ENCODE peak calls at places on chromosome 3, in ten cellular contexts. X is CD4-positive, alpha-beta memory T cell; M is naive thymus-derived CD4-positive, alpha-beta T cell; O is esophagus muscularis mucosa; Z is heart left ventricle; Y is CD8-positive, alpha-beta T cell; A is transverse colon; R is HCT116; P is heart right ventricle; W is A549. J is an unnamed sample. For H3K4me1, the result is how much of the 10 kb centered on the place peaks cover.

GRCh38 chr3:100089802-100090668 is 24.3 kb downstream of the FILIP1L start:
- DNase-seq in O (no peak), X (no peak), R (peak), W (peak), Y (no peak), Z (no peak), M (no peak), P (no peak), A (no peak), J (no peak)

GRCh38 chr3:196741401-196741761 is 1.7 kb downstream of the PAK2 start:
- DNase-seq in R (no peak), X (no peak), Y (no peak), M (no peak), P (no peak), A (no peak), W (no peak), Z (no peak), O (no peak), J (no peak)

GRCh38 chr3:16849795-16850194 is 35.0 kb upstream of the PLCL2 start:
- DNase-seq in Y (no peak), O (no peak), R (no peak), W (no peak), X (no peak), A (no peak), M (no peak), Z (no peak), P (no peak), J (no peak)

GRCh38 chr3:45729614-45730013 is 40.4 kb downstream of the SACM1L start:
- DNase-seq in M (no peak), P (no peak), R (no peak), Y (no peak), W (no peak), O (no peak), Z (no peak), A (no peak), X (no peak), J (no peak)

GRCh38 chr3:134601539-134602439 is 49.0 kb downstream of the KY start:
- DNase-seq in Y (no peak), W (no peak), X (no peak), M (no peak), A (no peak), R (no peak), Z (no peak), O (peak), P (no peak), J (peak)

GRCh38 chr3:79011821-79012529 is 755.8 kb downstream of the ROBO1 start:
- DNase-seq in O (no peak), W (no peak), M (no peak), P (no peak), Z (no peak), Y (no peak), R (no peak), A (no peak), X (no peak), J (no peak)

GRCh38 chr3:88263417-88264116 is 113.8 kb downstream of the C3orf38 start:
- DNase-seq in P (no peak), W (no peak), R (no peak), A (peak), Y (no peak), O (no peak), Z (no peak), X (no peak), M (no peak), J (no peak)

GRCh38 chr3:12107071-12107713 is 51.5 kb downstream of the TIMP4 start:
- DNase-seq in R (no peak), A (no peak), M (no peak), W (no peak), O (no peak), Y (no peak), P (no peak), Z (no peak), X (no peak), J (no peak)

GRCh38 chr3:129503387-129504010 is 24.9 kb upstream of the RHO start:
- DNase-seq in X (no peak), A (no peak), O (no peak), Y (no peak), M (no peak), Z (peak), P (no peak), R (no peak), W (no peak), J (peak)

GRCh38 chr3:98185180-98185579 is 18.7 kb downstream of the OR5H15 start:
- DNase-seq in W (peak), A (no peak), P (no peak), M (no peak), Z (no peak), R (peak), O (no peak), Y (no peak), X (no peak), J (no peak)

GRCh38 chr3:57680046-57680445 is 12.8 kb downstream of the DENND6A start:
- DNase-seq in R (no peak), W (no peak), Y (no peak), O (no peak), M (no peak), P (no peak), A (no peak), Z (no peak), X (no peak), J (no peak)

GRCh38 chr3:126543457-126544090 is 15.2 kb downstream of the C3orf22 start:
- DNase-seq in Z (peak), P (no peak), O (no peak), M (no peak), R (no peak), Y (no peak), X (no peak), A (peak), W (no peak), J (no peak)

GRCh38 chr3:195119461-195120198 is 151.3 kb downstream of the XXYLT1 start:
- DNase-seq in A (no peak), O (no peak), Y (no peak), W (peak), P (no peak), M (no peak), X (no peak), Z (no peak), R (no peak), J (no peak)

GRCh38 chr3:111919370-111920065 is 59.3 kb upstream of the ABHD10 start:
- DNase-seq in A (no peak), W (no peak), O (no peak), Y (no peak), P (no peak), X (no peak), M (no peak), Z (no peak), R (no peak), J (no peak)

GRCh38 chr3:125632597-125632996 is 37.3 kb upstream of the OSBPL11 start:
- DNase-seq in P (no peak), O (no peak), W (no peak), M (no peak), R (no peak), X (no peak), Y (no peak), Z (no peak), A (no peak), J (no peak)

GRCh38 chr3:126753191-126754160 is 49.4 kb downstream of the CHCHD6 start:
- DNase-seq in P (no peak), M (no peak), Z (no peak), R (no peak), Y (no peak), X (no peak), A (no peak), W (no peak), O (no peak), J (no peak)

GRCh38 chr3:106025151-106025722 is 156.4 kb upstream of the CBLB start:
- DNase-seq in Z (peak), M (no peak), W (no peak), O (no peak), P (peak), R (no peak), Y (no peak), A (peak), X (no peak), J (peak)

GRCh38 chr3:126057547-126057819 is 26.4 kb downstream of the SLC41A3 start:
- DNase-seq in W (no peak), X (no peak), M (no peak), O (no peak), A (no peak), R (no peak), P (no peak), Z (no peak), Y (no peak), J (no peak)

GRCh38 chr3:190811775-190812480 is 50.6 kb downstream of the GMNC start:
- DNase-seq in X (no peak), M (no peak), W (peak), O (no peak), P (no peak), Y (no peak), R (peak), Z (no peak), A (no peak), J (no peak)

GRCh38 chr3:38990621-38991020 is 61.1 kb downstream of the SCN11A start:
- DNase-seq in Y (no peak), M (no peak), P (no peak), O (no peak), A (no peak), X (no peak), W (no peak), Z (no peak), R (no peak), J (no peak)

GRCh38 chr3:177771780-177772179 is 574.5 kb upstream of the TBL1XR1 start:
- DNase-seq in M (no peak), O (no peak), Z (no peak), W (no peak), Y (no peak), X (no peak), P (no peak), A (no peak), R (no peak), J (no peak)

GRCh38 chr3:46280105-46280797 is 38.0 kb downstream of the CCR3 start:
- DNase-seq in X (peak), P (no peak), W (no peak), A (no peak), O (peak), M (no peak), Y (peak), R (peak), Z (no peak), J (no peak)

GRCh38 chr3:198071602-198072285 is 111.7 kb downstream of the LMLN start:
- DNase-seq in Z (no peak), W (peak), A (no peak), O (no peak), R (peak), X (no peak), M (no peak), Y (peak), P (no peak), J (no peak)

GRCh38 chr3:46829699-46830208 is 33.5 kb downstream of the MYL3 start:
- DNase-seq in A (no peak), Z (no peak), R (no peak), P (no peak), X (no peak), W (no peak), M (no peak), Y (no peak), O (peak), J (no peak)

GRCh38 chr3:84692261-84692660 is 266.5 kb upstream of the CADM2 start:
- DNase-seq in Z (no peak), W (peak), R (no peak), M (no peak), O (no peak), X (no peak), P (no peak), A (no peak), Y (no peak), J (peak)

GRCh38 chr3:36060950-36061349 is 319.4 kb upstream of the STAC start:
- DNase-seq in Y (no peak), R (no peak), W (peak), M (no peak), X (no peak), O (no peak), A (no peak), Z (no peak), P (no peak), J (no peak)

GRCh38 chr3:160601288-160601687 is 35.9 kb upstream of the KPNA4 start:
- DNase-seq in R (no peak), W (no peak), A (no peak), Z (no peak), Y (no peak), P (no peak), M (no peak), O (no peak), X (no peak), J (no peak)

GRCh38 chr3:53162672-53163458 is 1.9 kb downstream of the PRKCD start:
- DNase-seq in M (peak), A (peak), Z (no peak), X (peak), R (no peak), Y (peak), O (no peak), W (no peak), P (no peak), J (peak)

GRCh38 chr3:179668429-179668828 is 15.6 kb downstream of the USP13 start:
- DNase-seq in R (no peak), Z (no peak), O (no peak), M (no peak), X (no peak), Y (no peak), P (no peak), A (no peak), W (no peak), J (no peak)

GRCh38 chr3:55676643-55677042 is 189.5 kb upstream of the WNT5A start:
- DNase-seq in Z (no peak), Y (no peak), X (no peak), R (no peak), M (no peak), A (no peak), W (no peak), P (no peak), O (no peak), J (no peak)

GRCh38 chr3:148333091-148333490 is 364.6 kb upstream of the AGTR1 start:
- DNase-seq in M (no peak), A (no peak), W (peak), P (no peak), Y (no peak), Z (no peak), O (no peak), X (no peak), R (no peak), J (no peak)

GRCh38 chr3:50068134-50068533 is 20.6 kb upstream of the RBM5 start:
- DNase-seq in Z (no peak), P (no peak), X (no peak), Y (no peak), W (no peak), A (no peak), R (no peak), O (no peak), M (no peak), J (no peak)

GRCh38 chr3:12227833-12228232 is 61.0 kb upstream of the PPARG start:
- DNase-seq in A (no peak), Z (no peak), M (no peak), O (no peak), R (no peak), P (no peak), W (no peak), Y (no peak), X (no peak), J (no peak)

GRCh38 chr3:194565597-194566190 is 67.5 kb downstream of the TMEM44 start:
- DNase-seq in P (no peak), O (no peak), X (no peak), R (no peak), Y (no peak), Z (no peak), A (no peak), W (no peak), M (no peak), J (no peak)

GRCh38 chr3:42612928-42613327 is 12.4 kb downstream of the NKTR start:
- DNase-seq in W (no peak), M (no peak), Y (no peak), A (no peak), O (no peak), X (no peak), Z (no peak), R (no peak), P (no peak), J (no peak)
- H3K4me1 ChIP-seq in W (under half), M (under half), Y (under half), A (under half), O (half or more), X (half or more), Z (under half), R (under half), P (half or more), J (under half)

GRCh38 chr3:43874290-43874689 is 183.6 kb downstream of the ABHD5 start:
- DNase-seq in M (no peak), O (no peak), A (no peak), R (no peak), Z (no peak), P (no peak), X (no peak), W (no peak), Y (no peak), J (no peak)

GRCh38 chr3:43872901-43873300 is 182.2 kb downstream of the ABHD5 start:
- DNase-seq in W (peak), P (no peak), Y (no peak), Z (no peak), X (no peak), R (no peak), A (no peak), M (no peak), O (peak), J (no peak)

GRCh38 chr3:43872301-43872700 is 181.6 kb downstream of the ABHD5 start:
- DNase-seq in X (no peak), A (no peak), Y (no peak), R (no peak), O (peak), M (no peak), W (peak), Z (no peak), P (no peak), J (no peak)

GRCh38 chr3:43871627-43872245 is 181.0 kb downstream of the ABHD5 start:
- DNase-seq in X (no peak), O (peak), M (no peak), Y (no peak), P (no peak), Z (no peak), R (no peak), W (peak), A (no peak), J (no peak)

GRCh38 chr3:43873723-43874122 is 183.0 kb downstream of the ABHD5 start:
- DNase-seq in W (peak), M (no peak), R (no peak), X (no peak), A (no peak), Z (no peak), O (no peak), Y (no peak), P (no peak), J (no peak)
- H3K27ac ChIP-seq in W (peak), M (no peak), R (no peak), X (no peak), A (no peak), Z (no peak), O (no peak), Y (no peak), P (no peak), J (no peak)

GRCh38 chr3:10198761-10199688 is 34.3 kb downstream of the IRAK2 start:
- DNase-seq in X (peak), W (peak), A (peak), Y (peak), O (no peak), P (no peak), Z (peak), M (peak), R (no peak), J (peak)
- H3K4me3 ChIP-seq in X (peak), W (no peak), A (no peak), Y (no peak), O (no peak), P (no peak), Z (no peak), M (no peak), R (no peak), J (no peak)

GRCh38 chr3:154060606-154061380 is 60.4 kb upstream of the ARHGEF26 start:
- DNase-seq in W (no peak), M (no peak), R (no peak), A (no peak), Y (no peak), Z (no peak), O (no peak), P (no peak), X (no peak), J (no peak)
- H3K4me1 ChIP-seq in W (under half), M (under half), R (under half), A (under half), Y (under half), Z (under half), O (under half), P (under half), X (under half), J (under half)

GRCh38 chr3:149581681-149582349 is 76.0 kb downstream of the WWTR1 start:
- DNase-seq in Y (no peak), Z (no peak), M (no peak), A (no peak), R (peak), P (no peak), W (peak), X (no peak), O (no peak), J (peak)
- H3K27ac ChIP-seq in Y (no peak), Z (no peak), M (no peak), A (peak), R (peak), P (no peak), W (peak), X (no peak), O (peak), J (peak)

GRCh38 chr3:31370093-31370666 is 162.5 kb upstream of the STT3B start:
- DNase-seq in O (no peak), P (no peak), X (no peak), Y (no peak), R (no peak), Z (no peak), W (no peak), A (no peak), M (no peak), J (no peak)

GRCh38 chr3:31364711-31365110 is 168.0 kb upstream of the STT3B start:
- DNase-seq in Y (no peak), X (no peak), O (no peak), A (no peak), R (no peak), Z (no peak), M (no peak), P (no peak), W (no peak), J (no peak)

GRCh38 chr3:31371464-31371863 is 161.3 kb upstream of the STT3B start:
- DNase-seq in P (no peak), R (no peak), O (no peak), M (no peak), Z (no peak), X (no peak), Y (no peak), A (no peak), W (no peak), J (no peak)

GRCh38 chr3:31370681-31371080 is 162.0 kb upstream of the STT3B start:
- DNase-seq in Z (no peak), W (no peak), A (no peak), M (no peak), Y (no peak), X (no peak), O (no peak), R (no peak), P (no peak), J (no peak)

GRCh38 chr3:31369637-31370036 is 163.1 kb upstream of the STT3B start:
- DNase-seq in M (no peak), R (no peak), Y (no peak), Z (no peak), A (no peak), W (peak), O (no peak), P (no peak), X (no peak), J (no peak)
- H3K4me3 ChIP-seq in M (no peak), R (no peak), Y (no peak), Z (no peak), A (no peak), W (no peak), O (no peak), P (no peak), X (no peak), J (no peak)

GRCh38 chr3:156551261-156551660 is 3.7 kb downstream of the SSR3 start:
- DNase-seq in R (no peak), A (no peak), M (no peak), X (no peak), Y (no peak), Z (no peak), P (no peak), O (no peak), W (no peak), J (peak)

GRCh38 chr3:156552973-156553372 is 1.9 kb downstream of the SSR3 start:
- DNase-seq in M (no peak), Z (no peak), A (no peak), O (no peak), Y (no peak), W (no peak), R (no peak), P (no peak), X (no peak), J (no peak)

GRCh38 chr3:156553705-156554356 is 1.1 kb downstream of the SSR3 start:
- DNase-seq in M (no peak), P (no peak), W (peak), A (no peak), Z (no peak), R (peak), X (no peak), O (no peak), Y (no peak), J (no peak)

GRCh38 chr3:156554515-156554841 is 439 bp downstream of the SSR3 start:
- DNase-seq in O (no peak), P (no peak), Z (no peak), Y (no peak), R (no peak), X (no peak), W (no peak), A (no peak), M (no peak), J (no peak)

GRCh38 chr3:156551746-156552145 is 3.2 kb downstream of the SSR3 start:
- DNase-seq in M (no peak), Y (no peak), O (no peak), X (no peak), W (no peak), Z (no peak), R (no peak), A (no peak), P (no peak), J (no peak)
- H3K4me1 ChIP-seq in M (under half), Y (under half), O (half or more), X (under half), W (under half), Z (under half), R (under half), A (under half), P (half or more), J (under half)

GRCh38 chr3:66038726-66039589 is at the start of gene MAGI1:
- DNase-seq in Z (peak), X (no peak), A (peak), Y (no peak), M (no peak), W (peak), R (peak), P (peak), O (peak), J (peak)

GRCh38 chr3:66041116-66041515 is 2.4 kb upstream of the MAGI1 start:
- DNase-seq in R (no peak), Y (no peak), O (no peak), P (no peak), A (no peak), Z (no peak), X (no peak), W (no peak), M (no peak), J (no peak)

GRCh38 chr3:66037986-66038369 is 740 bp downstream of the MAGI1 start:
- DNase-seq in W (no peak), R (no peak), Z (peak), O (no peak), X (no peak), M (no peak), Y (no peak), P (peak), A (peak), J (peak)

GRCh38 chr3:66038384-66038725 is 363 bp downstream of the MAGI1 start:
- DNase-seq in Y (no peak), R (no peak), A (no peak), M (no peak), W (no peak), Z (no peak), P (no peak), X (no peak), O (no peak), J (no peak)

DNA sequence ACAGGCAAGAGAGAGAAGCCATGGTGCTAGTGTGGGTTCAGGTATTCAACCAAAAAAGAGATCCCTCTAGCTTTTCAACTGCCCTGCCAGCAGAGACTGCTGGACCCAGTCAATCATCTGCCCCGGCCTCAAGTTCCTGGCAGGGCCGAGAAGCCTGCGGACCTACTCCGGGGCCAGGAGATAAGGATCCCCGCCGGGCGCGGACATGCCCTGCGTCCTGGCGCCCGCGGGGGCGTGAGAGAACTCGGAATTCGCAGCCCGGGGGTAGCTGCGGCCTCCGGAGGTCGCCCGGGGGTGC is 821 bp upstream of the MAGI1 start:
- DNase-seq in P (peak), O (no peak), X (no peak), Y (no peak), Z (peak), W (peak), M (no peak), A (peak), R (no peak), J (peak)
- H3K27ac ChIP-seq in P (peak), O (peak), X (no peak), Y (no peak), Z (peak), W (peak), M (no peak), A (peak), R (peak), J (peak)

J was measured in right cardiac atrium.